ENCODE peak calls at places on chromosome 5, in four cellular contexts. U is H1, M is HepG2, V is HCT116. O is an unnamed sample.

GRCh38 chr5:67033893-67034605 is 162.6 kb downstream of the CD180 start:
- DNase-seq in U (no peak), M (peak), V (no peak), O (no peak)

GRCh38 chr5:10538103-10538788 is 25.6 kb upstream of the ANKRD33B start:
- DNase-seq in V (no peak), M (no peak), U (no peak), O (no peak)

GRCh38 chr5:159052282-159053011 is 47.3 kb downstream of the EBF1 start:
- DNase-seq in U (no peak), V (no peak), M (no peak), O (no peak)

GRCh38 chr5:156479864-156480263 is 152.9 kb downstream of the SGCD start:
- DNase-seq in M (no peak), U (no peak), V (no peak), O (no peak)

GRCh38 chr5:97044057-97044456 is 98.4 kb downstream of the LIX1 start:
- DNase-seq in V (peak), M (peak), U (peak), O (peak)

GRCh38 chr5:148290271-148291195 is 21.7 kb upstream of the SPINK7 start:
- DNase-seq in U (no peak), V (peak), M (peak), O (no peak)

GRCh38 chr5:98902733-98903132 is 26.1 kb downstream of the CHD1 start:
- DNase-seq in U (no peak), M (no peak), V (no peak), O (no peak)

GRCh38 chr5:171275822-171276544 is 33.1 kb upstream of the TLX3 start:
- DNase-seq in V (no peak), M (no peak), U (no peak), O (no peak)

GRCh38 chr5:64836190-64836750 is 67.5 kb downstream of the CWC27 start:
- DNase-seq in M (no peak), U (no peak), V (no peak), O (no peak)

GRCh38 chr5:179304466-179304865 is 40.8 kb downstream of the ADAMTS2 start:
- DNase-seq in M (no peak), U (no peak), V (no peak), O (no peak)

GRCh38 chr5:146751781-146752401 is 126.7 kb downstream of the PPP2R2B start:
- DNase-seq in U (no peak), M (no peak), V (no peak), O (no peak)

GRCh38 chr5:849651-850301 is 1.0 kb downstream of the ZDHHC11 start:
- DNase-seq in V (no peak), M (peak), U (no peak), O (no peak)

GRCh38 chr5:96699186-96699820 is 37.1 kb downstream of the CAST start:
- DNase-seq in V (no peak), U (no peak), M (no peak), O (no peak)

GRCh38 chr5:161703528-161703927 is 18.0 kb downstream of the GABRA6 start:
- DNase-seq in M (no peak), U (no peak), V (no peak), O (no peak)

GRCh38 chr5:126044111-126044668 is 379.0 kb upstream of the GRAMD2B start:
- DNase-seq in U (no peak), M (no peak), V (no peak), O (peak)

GRCh38 chr5:1330146-1330846 is 14.6 kb downstream of the CLPTM1L start:
- DNase-seq in V (no peak), U (no peak), M (no peak), O (no peak)

GRCh38 chr5:9015250-9015936 is 530.5 kb downstream of the SEMA5A start:
- DNase-seq in M (no peak), U (no peak), V (no peak), O (no peak)

GRCh38 chr5:926416-927171 is 33.9 kb downstream of the TRIP13 start:
- DNase-seq in V (no peak), U (no peak), M (no peak), O (no peak)

GRCh38 chr5:56581426-56581825 is 233.9 kb upstream of the MAP3K1 start:
- DNase-seq in V (no peak), M (no peak), U (no peak), O (no peak)

GRCh38 chr5:149002761-149003689 is 59.8 kb downstream of the SH3TC2 start:
- DNase-seq in M (no peak), V (no peak), U (no peak), O (no peak)

GRCh38 chr5:127941646-127942045 is 141.9 kb upstream of the SLC12A2 start:
- DNase-seq in M (no peak), V (no peak), U (no peak), O (no peak)

GRCh38 chr5:175686826-175687225 is 29.0 kb downstream of the HRH2 start:
- DNase-seq in M (no peak), V (no peak), U (no peak), O (no peak)

GRCh38 chr5:115838885-115839518 is 2.4 kb downstream of the ATG12 start:
- DNase-seq in U (no peak), M (peak), V (no peak), O (no peak)

GRCh38 chr5:177018341-177018740 is 4.2 kb upstream of the ZNF346 start:
- DNase-seq in U (no peak), M (no peak), V (no peak), O (no peak)

GRCh38 chr5:82835488-82835887 is 241.7 kb downstream of the TMEM167A start:
- DNase-seq in M (no peak), U (no peak), V (no peak), O (no peak)

GRCh38 chr5:143406408-143406807 is 2.9 kb upstream of the NR3C1 start:
- DNase-seq in V (no peak), M (no peak), U (no peak), O (no peak)

GRCh38 chr5:115396698-115397097 is 100.2 kb upstream of the CCDC112 start:
- DNase-seq in M (no peak), V (no peak), U (no peak), O (no peak)

GRCh38 chr5:151130235-151130921 is 27.2 kb downstream of the ANXA6 start:
- DNase-seq in M (no peak), U (no peak), V (no peak), O (no peak)

GRCh38 chr5:68252678-68253520 is 37.3 kb downstream of the PIK3R1 start:
- DNase-seq in V (peak), U (peak), M (peak), O (peak)

GRCh38 chr5:76718381-76718832 is 2.5 kb downstream of the F2R start:
- DNase-seq in U (no peak), V (no peak), M (no peak), O (no peak)

GRCh38 chr5:9099681-9100080 is 446.2 kb downstream of the SEMA5A start:
- DNase-seq in M (no peak), V (no peak), U (no peak), O (no peak)

GRCh38 chr5:126520593-126520953 is 74.4 kb downstream of the ALDH7A1 start:
- DNase-seq in M (no peak), V (no peak), U (no peak), O (no peak)

GRCh38 chr5:95841914-95842812 is 19.6 kb upstream of the GLRX start:
- DNase-seq in U (no peak), M (peak), V (no peak), O (no peak)

GRCh38 chr5:139438707-139439012 is 665 bp downstream of the DNAJC18 start:
- DNase-seq in V (no peak), M (no peak), U (no peak), O (no peak)

GRCh38 chr5:54881286-54882005 is 103.9 kb downstream of the ESM1 start:
- DNase-seq in U (no peak), V (no peak), M (no peak), O (no peak)

GRCh38 chr5:38467353-38468040 is 88.9 kb downstream of the LIFR start:
- DNase-seq in M (no peak), V (no peak), U (no peak), O (no peak)

GRCh38 chr5:155268770-155269425 is 255.3 kb downstream of the KIF4B start:
- DNase-seq in V (no peak), M (no peak), U (no peak), O (no peak)

GRCh38 chr5:179819296-179820126 is 1.2 kb upstream of the SQSTM1 start:
- DNase-seq in M (peak), U (no peak), V (no peak), O (no peak)

GRCh38 chr5:140169410-140169809 is 5.6 kb upstream of the CYSTM1 start:
- DNase-seq in U (no peak), M (no peak), V (no peak), O (no peak)

DNA sequence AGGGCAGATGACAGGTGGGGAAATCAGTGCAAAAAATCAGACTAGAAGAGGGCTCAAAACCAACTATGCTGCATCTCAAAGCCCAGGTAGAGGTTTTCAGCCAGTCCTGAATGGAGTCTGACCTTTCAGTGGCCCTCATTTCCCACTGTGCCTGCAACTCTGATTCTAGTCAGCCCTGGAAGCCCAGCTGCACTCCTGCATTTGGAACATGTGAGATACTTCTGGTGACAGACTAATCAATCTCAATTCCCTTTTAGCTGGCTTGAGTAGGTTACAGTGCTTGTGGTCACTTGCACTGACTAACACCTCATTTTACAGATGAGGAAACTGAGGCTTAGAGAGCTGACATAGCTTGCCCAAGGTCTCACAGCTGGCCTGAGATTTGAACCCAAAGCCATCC is 7.9 kb upstream of the ACSL6 start:
- DNase-seq in U (no peak), M (no peak), V (no peak), O (no peak)
- TF ChIP-seq SIN3A in U (no peak), M (no peak), V (no peak), O (no peak)

GRCh38 chr5:14186132-14186830 is 43.1 kb downstream of the TRIO start:
- DNase-seq in M (no peak), V (no peak), U (no peak), O (peak)
- TF ChIP-seq POLR2AphosphoS5 in M (no peak), V (no peak), U (no peak), O (no peak)

DNA sequence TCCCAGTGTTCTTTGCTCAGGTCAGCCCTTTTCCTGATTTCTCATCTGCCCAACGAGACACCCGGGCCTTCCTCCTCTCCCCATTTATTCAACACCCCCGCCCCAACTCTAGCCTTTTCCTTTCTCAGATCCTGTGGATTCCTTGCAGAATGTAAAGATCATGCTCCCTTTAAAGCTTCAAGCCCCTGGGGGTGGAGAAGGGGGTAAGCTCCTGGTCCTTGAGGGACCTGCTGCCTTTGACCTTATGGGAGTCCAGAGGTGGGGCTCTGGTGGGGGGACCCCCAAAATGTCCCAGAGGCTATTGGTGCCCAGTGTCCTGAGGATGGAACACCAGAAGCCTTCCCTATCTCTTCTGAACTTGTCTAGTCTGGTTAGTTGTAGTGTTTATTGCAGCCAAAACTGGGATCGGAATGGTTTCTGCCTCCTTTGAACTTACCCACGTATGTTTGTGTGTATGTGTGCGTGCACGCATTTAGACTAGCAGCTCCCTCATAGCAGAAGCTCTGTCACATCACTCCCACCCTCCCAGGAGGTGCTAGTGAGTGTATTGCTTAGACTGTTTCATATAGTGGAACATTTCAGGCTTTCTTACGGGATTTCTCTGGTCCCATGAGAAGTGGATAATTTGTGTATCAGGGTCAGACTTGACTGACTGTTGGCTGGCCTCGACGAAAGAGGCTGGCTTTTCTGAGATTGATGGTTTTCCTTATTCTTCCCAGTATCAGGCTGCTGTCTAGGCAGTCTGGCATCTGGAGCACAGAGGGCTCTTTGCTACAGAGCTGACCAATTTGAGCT is 1.1 kb downstream of the GALNT10 start:
- DNase-seq in M (no peak), V (no peak), U (no peak), O (no peak)
- H3K4me3 ChIP-seq in M (peak), V (peak), U (no peak), O (peak)

GRCh38 chr5:78420548-78420947 is 60.1 kb downstream of the SCAMP1 start:
- DNase-seq in M (peak), V (no peak), U (no peak), O (no peak)
- TF ChIP-seq SIN3A in M (no peak), V (no peak), U (no peak), O (no peak)

DNA sequence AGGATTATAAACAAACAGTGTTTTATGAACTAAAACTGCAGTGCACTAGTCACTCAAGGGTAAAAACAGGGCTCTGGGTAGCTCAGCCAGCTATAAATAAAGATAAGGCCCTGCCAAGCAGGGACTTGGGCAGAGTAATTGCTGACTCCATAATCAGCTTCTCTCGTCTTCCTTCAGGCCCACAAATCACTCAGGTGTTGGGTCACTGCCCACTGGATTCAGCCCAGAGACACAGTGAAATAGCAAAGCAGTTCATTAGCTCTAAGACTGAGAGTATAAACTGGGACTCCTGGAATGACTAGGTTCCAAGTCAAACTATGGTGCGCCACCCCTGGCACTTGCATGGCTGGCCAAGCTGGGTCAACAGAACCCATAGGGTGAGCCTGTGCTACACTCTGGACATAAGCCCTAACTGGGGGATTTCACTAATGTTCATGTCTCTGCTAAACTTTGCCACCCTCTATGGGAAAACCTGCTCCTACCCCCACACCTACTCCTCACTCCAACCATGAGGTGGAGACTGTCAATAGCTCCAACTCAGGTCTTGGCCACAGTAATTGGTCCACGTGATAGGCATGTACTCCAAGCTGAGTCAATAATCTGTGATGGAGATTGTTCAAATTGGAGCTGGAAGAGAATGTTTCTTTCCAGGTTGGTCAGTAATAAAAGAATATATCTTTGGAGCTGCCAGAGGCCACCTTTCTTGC is 158.5 kb downstream of the SLIT3 start:
- DNase-seq in M (no peak), U (no peak), V (no peak), O (no peak)
- TF ChIP-seq POLR2AphosphoS5 in M (no peak), U (no peak), V (no peak), O (no peak)

GRCh38 chr5:112709416-112709815 is 28.3 kb upstream of the APC start:
- DNase-seq in U (no peak), M (no peak), V (no peak), O (no peak)
- H3K4me3 ChIP-seq in U (no peak), M (no peak), V (no peak), O (no peak)

DNA sequence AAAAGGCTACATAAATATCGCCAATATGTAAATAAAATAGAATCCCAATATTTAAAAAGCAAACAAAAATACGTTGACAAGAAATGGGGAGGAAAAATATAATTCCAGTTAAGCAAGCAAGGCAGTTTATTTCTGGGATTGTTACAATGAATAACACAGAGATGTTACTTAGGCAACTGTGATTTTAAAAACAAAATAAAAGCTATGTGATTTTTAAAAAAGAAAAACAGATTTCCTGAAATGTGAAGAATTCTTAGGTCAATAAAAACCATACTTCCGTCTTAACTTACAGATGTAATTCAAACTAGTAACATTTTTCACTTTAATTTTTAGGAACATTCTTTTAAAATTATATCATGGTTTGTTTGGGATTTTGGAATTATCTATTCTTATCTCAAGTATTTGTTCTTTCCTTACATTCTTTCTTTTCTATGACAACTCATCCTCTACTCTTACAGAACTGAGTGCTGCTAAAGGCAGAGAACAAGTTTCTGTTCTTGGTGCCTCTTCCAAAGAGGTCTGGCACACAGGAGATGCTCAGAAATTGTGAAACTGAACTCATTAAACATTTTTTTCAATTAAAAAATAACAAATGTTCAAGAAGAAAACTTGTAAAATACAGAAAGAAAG is 159.5 kb downstream of the RAPGEF6 start:
- DNase-seq in M (no peak), U (no peak), V (no peak), O (no peak)
- TF ChIP-seq SIN3A in M (no peak), U (no peak), V (no peak), O (no peak)

GRCh38 chr5:36457511-36458260 is 148.7 kb upstream of the SLC1A3 start:
- DNase-seq in U (no peak), V (no peak), M (no peak), O (no peak)

GRCh38 chr5:36447776-36448175 is 146.1 kb upstream of the RANBP3L start:
- DNase-seq in V (no peak), M (no peak), U (no peak), O (no peak)

GRCh38 chr5:36450229-36451024 is 148.7 kb upstream of the RANBP3L start:
- DNase-seq in V (no peak), M (no peak), U (no peak), O (no peak)

DNA sequence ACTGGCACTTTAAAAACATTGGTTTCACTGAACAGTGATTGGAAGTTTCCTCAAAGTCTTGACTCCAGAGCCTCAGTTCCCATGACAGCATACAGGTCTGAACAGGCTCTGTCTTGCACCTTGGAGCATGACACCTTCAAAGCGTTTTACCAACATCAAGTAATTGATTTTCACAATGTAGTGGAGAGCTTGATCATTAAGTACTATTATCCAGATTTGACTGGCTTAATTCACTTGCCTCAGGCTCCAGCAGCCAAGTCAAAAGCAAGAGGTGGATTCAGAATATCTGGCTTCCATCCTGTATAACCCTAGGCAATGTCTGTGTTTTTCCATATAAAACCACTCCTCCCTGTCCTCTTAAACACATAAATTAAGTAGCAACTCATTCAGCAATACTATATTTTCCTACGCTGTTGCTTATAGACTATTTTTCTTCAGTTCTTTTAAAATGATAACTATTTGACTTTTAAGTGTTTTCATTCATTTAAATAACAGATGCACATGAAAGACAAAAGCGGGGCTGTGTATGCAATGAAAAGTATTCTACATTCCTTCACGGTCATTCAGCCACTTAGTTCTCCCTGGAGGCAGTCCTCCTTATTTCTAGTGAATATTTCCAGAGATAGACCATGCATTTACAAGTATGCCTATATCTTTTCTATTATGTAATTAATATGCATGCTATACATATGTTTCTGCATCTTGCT is 150.8 kb upstream of the RANBP3L start:
- DNase-seq in V (no peak), U (no peak), M (no peak), O (no peak)
- TF ChIP-seq POLR2AphosphoS5 in V (no peak), U (no peak), M (no peak), O (no peak)

O was measured in Panc1.